ENCODE peak calls at places on chromosomes 16 and 17, in seven cellular contexts. X, G, I, W, F, D and P are unnamed samples.

GRCh38 chr17:31513731-31514427 is 122.4 kb downstream of the RAB11FIP4 start:
- DNase-seq in D (no peak), X (no peak), F (no peak), I (no peak), G (no peak), W (no peak), P (no peak)

GRCh38 chr17:78290671-78291070 is 59.2 kb downstream of the TMEM235 start:
- DNase-seq in F (no peak), G (no peak), W (no peak), I (no peak), X (no peak), D (no peak), P (no peak)

GRCh38 chr16:56305956-56306565 is 114.8 kb downstream of the GNAO1 start:
- DNase-seq in G (no peak), F (no peak), W (no peak), D (no peak), I (no peak), X (no peak), P (peak; percentile 8)

GRCh38 chr17:21278304-21279197 is 6.0 kb upstream of the MAP2K3 start:
- DNase-seq in W (peak; percentile 38), I (no peak), G (no peak), F (peak; percentile 47), D (peak; percentile 66), X (no peak), P (peak; percentile 74)

GRCh38 chr17:62963296-62963695 is 2.7 kb upstream of the TANC2 start:
- DNase-seq in W (no peak), G (peak; percentile 43), X (no peak), D (no peak), F (no peak), I (peak; percentile 17), P (no peak)

GRCh38 chr17:37292429-37293139 is 83.2 kb upstream of the C17orf78 start:
- DNase-seq in X (no peak), W (no peak), I (no peak), G (no peak), F (no peak), D (peak; percentile 19), P (no peak)

GRCh38 chr17:79864617-79865250 is 25.5 kb upstream of the CBX4 start:
- DNase-seq in G (no peak), I (no peak), W (no peak), D (no peak), X (no peak), F (no peak), P (no peak)

GRCh38 chr16:65572156-65572555 is 450.3 kb upstream of the CDH11 start:
- DNase-seq in D (no peak), I (no peak), G (no peak), F (no peak), X (no peak), W (no peak), P (no peak)

GRCh38 chr16:90072442-90073105 is 4.6 kb downstream of the PRDM7 start:
- DNase-seq in F (no peak), W (no peak), X (no peak), I (no peak), G (no peak), D (no peak), P (peak; percentile 82)
- TF ChIP-seq CTCF in F (no peak), W (no peak), X (no peak), I (no peak), G (no peak), D (no peak), P (no peak)

DNA sequence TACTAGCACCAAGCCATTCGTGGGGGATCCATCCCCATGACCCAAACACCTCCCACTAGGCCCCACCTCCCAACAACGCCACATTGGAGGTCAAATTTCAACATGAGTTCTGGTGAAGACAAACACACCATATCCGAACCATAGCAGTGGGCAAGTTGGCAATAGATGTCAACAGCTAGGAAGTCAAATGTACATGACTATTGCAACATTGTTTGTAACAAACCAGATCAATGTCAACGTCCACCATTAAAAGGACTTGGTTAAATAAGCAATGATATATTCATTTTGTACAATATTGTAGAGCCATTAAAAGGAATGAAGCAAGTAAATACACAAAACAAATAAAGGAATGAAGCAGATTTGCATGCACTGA is 26.5 kb upstream of the CIITA start:
- DNase-seq in F (no peak), G (no peak), D (no peak), I (no peak), X (no peak), W (no peak), P (no peak)
- H3K27ac ChIP-seq in F (no peak overlapping the region), G (no peak overlapping the region), D (no peak overlapping the region), I (no peak overlapping the region), X (no peak overlapping the region), W (no peak overlapping the region), P (no peak overlapping the region)

GRCh38 chr17:46875849-46876352 is 24.5 kb downstream of the WNT9B start:
- DNase-seq in G (no peak), D (no peak), I (no peak), F (no peak), X (no peak), W (no peak), P (no peak)

GRCh38 chr17:46873941-46874645 is 22.7 kb downstream of the WNT9B start:
- DNase-seq in F (no peak), W (no peak), G (no peak), D (no peak), X (no peak), I (no peak), P (no peak)

GRCh38 chr17:46876926-46877325 is 25.5 kb downstream of the WNT9B start:
- DNase-seq in D (peak; percentile 53), X (no peak), F (no peak), W (no peak), I (no peak), G (no peak), P (no peak)

GRCh38 chr17:46876353-46876887 is 25.0 kb downstream of the WNT9B start:
- DNase-seq in G (no peak), F (no peak), X (peak; percentile 74), W (no peak), I (peak; percentile 42), D (peak; percentile 95), P (no peak)

GRCh38 chr17:46874906-46875305 is 23.5 kb downstream of the WNT9B start:
- DNase-seq in D (no peak), I (no peak), X (no peak), F (no peak), G (no peak), W (no peak), P (no peak)
- TF ChIP-seq CTCF in D (no peak), I (no peak), X (no peak), F (no peak), G (no peak), W (no peak), P (no peak)

DNA sequence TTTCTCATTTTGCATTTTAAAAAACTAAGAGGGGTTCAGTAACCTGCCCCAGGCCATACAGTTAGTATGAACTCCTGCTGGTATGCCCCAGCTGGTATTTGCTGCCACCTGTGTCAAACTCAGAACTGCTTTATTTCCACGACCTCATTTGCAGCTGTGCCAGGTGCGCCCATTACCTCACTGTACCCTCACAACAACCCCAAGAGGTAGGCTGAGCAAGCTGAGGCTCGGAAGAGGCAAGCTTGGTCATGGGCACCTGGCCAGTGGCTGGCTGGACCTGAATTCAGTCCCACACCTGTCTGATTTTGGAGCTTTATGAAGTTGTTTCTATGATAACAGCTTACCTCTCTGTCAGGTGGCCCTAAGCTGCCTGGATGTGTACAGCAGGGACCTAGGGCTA is 7.6 kb downstream of the EPN2 start:
- DNase-seq in I (no peak), D (peak; percentile 6), G (no peak), W (no peak), X (no peak), F (no peak), P (no peak)
- H3K27ac ChIP-seq in I (no peak overlapping the region), D (no peak overlapping the region), G (no peak overlapping the region), W (no peak overlapping the region), X (peak overlapping the region; percentile 5), F (no peak overlapping the region), P (no peak overlapping the region)

DNA sequence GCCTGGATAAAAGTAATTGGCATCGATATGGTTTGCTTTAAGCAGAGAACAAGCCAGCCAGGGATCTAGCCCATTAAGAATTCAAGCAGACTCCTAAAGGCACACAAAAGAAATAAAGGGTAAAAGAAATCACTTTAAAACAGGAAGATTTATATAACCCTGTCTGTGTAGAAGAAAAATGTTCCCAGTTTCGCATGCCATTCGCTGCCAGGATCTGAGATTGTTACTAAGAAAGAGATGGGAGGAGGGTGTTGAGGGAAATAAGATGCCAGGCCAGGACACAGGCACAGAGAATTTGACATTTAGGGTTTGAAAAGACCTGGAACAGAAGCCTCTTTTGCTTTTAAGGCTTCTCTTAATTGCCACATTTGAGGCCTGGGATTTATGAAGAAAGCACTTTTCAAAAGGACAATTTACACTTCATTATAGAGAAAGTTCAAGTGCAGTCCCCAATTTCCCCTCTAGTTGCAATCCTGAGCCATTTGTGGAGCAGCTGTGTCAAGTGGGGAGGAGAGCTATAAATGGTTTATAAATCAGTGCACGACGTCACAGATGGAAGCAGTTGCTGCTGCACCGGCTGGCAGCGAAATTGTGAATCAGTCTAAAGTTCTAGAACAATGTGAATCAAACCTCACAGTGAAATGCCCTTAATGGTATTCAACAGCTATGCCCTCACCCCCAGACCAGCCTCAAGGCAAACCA is 26.4 kb upstream of the C16orf87 start:
- DNase-seq in D (peak; percentile 49), W (no peak), X (no peak), F (no peak), I (peak; percentile 23), G (peak; percentile 64), P (peak; percentile 50)
- TF ChIP-seq CTCF in D (peak; percentile 33), W (peak; percentile 31), X (peak; percentile 29), F (peak; percentile 58), I (peak; percentile 46), G (peak; percentile 48), P (peak; percentile 44)

GRCh38 chr17:76670708-76671122 is 27.2 kb upstream of the ST6GALNAC1 start:
- DNase-seq in D (no peak), G (no peak), I (no peak), W (no peak), X (no peak), F (no peak), P (no peak)
- H3K27ac ChIP-seq in D (peak overlapping the region; percentile 93), G (peak overlapping the region; percentile 82), I (peak overlapping the region; percentile 85), W (peak overlapping the region; percentile 53), X (peak overlapping the region; percentile 74), F (peak overlapping the region; percentile 83), P (peak overlapping the region; percentile 71)